ENCODE peak calls at places on chromosomes 5 and 9, in five cellular contexts. S is K562, W is stomach, B is ovary, G is transverse colon. L is an unnamed sample.

GRCh38 chr9:114276908-114277821 is 45.7 kb upstream of the ORM1 start:
- DNase-seq in S (no peak), W (no peak), B (peak; percentile 30), G (no peak), L (peak; percentile 69)

GRCh38 chr5:158414780-158415179 is 555.8 kb upstream of the CLINT1 start:
- DNase-seq in S (no peak), W (no peak), B (no peak), G (no peak), L (no peak)

GRCh38 chr9:14212697-14213420 is 101.1 kb downstream of the NFIB start:
- DNase-seq in S (no peak), W (no peak), B (no peak), G (no peak), L (no peak)

GRCh38 chr5:103424008-103424407 is 138.6 kb downstream of the NUDT12 start:
- DNase-seq in S (no peak), W (no peak), B (no peak), G (no peak), L (no peak)

GRCh38 chr9:126724226-126724625 is 80.6 kb upstream of the ZBTB43 start:
- DNase-seq in S (no peak), W (no peak), B (no peak), G (no peak), L (no peak)

GRCh38 chr5:132059696-132060500 is 557 bp upstream of the IL3 start:
- DNase-seq in S (no peak), W (peak; percentile 19), B (no peak), G (peak; percentile 2), L (peak; percentile 40)

GRCh38 chr9:92639124-92639523 is 30.8 kb downstream of the IPPK start:
- DNase-seq in S (no peak), W (peak; percentile 2), B (no peak), G (no peak), L (no peak)

GRCh38 chr5:1437452-1437851 is 7.8 kb downstream of the SLC6A3 start:
- DNase-seq in S (peak; percentile 43), W (peak; percentile 27), B (no peak), G (peak; percentile 23), L (no peak)

GRCh38 chr5:88480766-88481499 is 212.3 kb upstream of the TMEM161B start:
- DNase-seq in S (no peak), W (no peak), B (no peak), G (no peak), L (no peak)

GRCh38 chr9:88996046-88997005 is 5.1 kb downstream of the S1PR3 start:
- DNase-seq in S (no peak), W (no peak), B (no peak), G (no peak), L (no peak)

GRCh38 chr5:64707191-64707590 is 16.9 kb downstream of the SHISAL2B start:
- DNase-seq in S (no peak), W (no peak), B (no peak), G (no peak), L (no peak)

GRCh38 chr9:32431196-32431595 is 46.8 kb downstream of the ACO1 start:
- DNase-seq in S (no peak), W (no peak), B (no peak), G (no peak), L (no peak)

GRCh38 chr5:81750308-81751008 is 439 bp downstream of the SSBP2 start:
- DNase-seq in S (peak; percentile 45), W (peak; percentile 34), B (no peak), G (peak; percentile 32), L (no peak)

GRCh38 chr9:104091708-104092107 is 2.4 kb upstream of the SMC2 start:
- DNase-seq in S (no peak), W (no peak), B (no peak), G (peak; percentile 51), L (no peak)

GRCh38 chr5:95958308-95959014 is 3.2 kb downstream of the ELL2 start:
- DNase-seq in S (no peak), W (peak; percentile 43), B (no peak), G (peak; percentile 27), L (no peak)

GRCh38 chr9:136671646-136672430 is 9.1 kb downstream of the EGFL7 start:
- DNase-seq in S (peak; percentile 68), W (no peak), B (no peak), G (no peak), L (no peak)

GRCh38 chr9:134005381-134005780 is 13.3 kb upstream of the VAV2 start:
- DNase-seq in S (no peak), W (no peak), B (no peak), G (no peak), L (no peak)

GRCh38 chr5:156920042-156920860 is 42.8 kb downstream of the TIMD4 start:
- DNase-seq in S (no peak), W (no peak), B (no peak), G (peak; percentile 19), L (no peak)

GRCh38 chr5:54905942-54906537 is 79.4 kb downstream of the ESM1 start:
- DNase-seq in S (peak; percentile 37), W (peak; percentile 86), B (peak; percentile 37), G (peak; percentile 60), L (peak; percentile 82)

GRCh38 chr5:30994926-30995325 is 198.6 kb upstream of the CDH6 start:
- DNase-seq in S (no peak), W (no peak), B (no peak), G (no peak), L (no peak)

GRCh38 chr5:154652746-154653417 is 102.3 kb upstream of the LARP1 start:
- DNase-seq in S (peak; percentile 30), W (no peak), B (no peak), G (peak; percentile 23), L (no peak)

GRCh38 chr9:113675475-113675941 is 200.6 kb upstream of the ZNF618 start:
- DNase-seq in S (peak; percentile 27), W (peak; percentile 28), B (peak; percentile 31), G (peak; percentile 34), L (peak; percentile 87)

GRCh38 chr5:54743997-54744788 is 226.6 kb downstream of the SNX18 start:
- DNase-seq in S (peak; percentile 78), W (peak; percentile 43), B (no peak), G (peak; percentile 46), L (no peak)

GRCh38 chr5:178201927-178202235 is 2.5 kb upstream of the HNRNPAB start:
- DNase-seq in S (no peak), W (no peak), B (no peak), G (no peak), L (peak; percentile 46)

GRCh38 chr5:141272906-141273305 is 27.7 kb downstream of the PCDHB15 start:
- DNase-seq in S (peak; percentile 8), W (no peak), B (no peak), G (no peak), L (no peak)
- H3K9me3 ChIP-seq in S (no peaks in the 10 kb centered on the region), W (peaks cover 97% of the 10 kb centered on the region), B (peaks cover 29% of the 10 kb centered on the region), G (peaks cover 88% of the 10 kb centered on the region), L (peaks cover 75% of the 10 kb centered on the region)

DNA sequence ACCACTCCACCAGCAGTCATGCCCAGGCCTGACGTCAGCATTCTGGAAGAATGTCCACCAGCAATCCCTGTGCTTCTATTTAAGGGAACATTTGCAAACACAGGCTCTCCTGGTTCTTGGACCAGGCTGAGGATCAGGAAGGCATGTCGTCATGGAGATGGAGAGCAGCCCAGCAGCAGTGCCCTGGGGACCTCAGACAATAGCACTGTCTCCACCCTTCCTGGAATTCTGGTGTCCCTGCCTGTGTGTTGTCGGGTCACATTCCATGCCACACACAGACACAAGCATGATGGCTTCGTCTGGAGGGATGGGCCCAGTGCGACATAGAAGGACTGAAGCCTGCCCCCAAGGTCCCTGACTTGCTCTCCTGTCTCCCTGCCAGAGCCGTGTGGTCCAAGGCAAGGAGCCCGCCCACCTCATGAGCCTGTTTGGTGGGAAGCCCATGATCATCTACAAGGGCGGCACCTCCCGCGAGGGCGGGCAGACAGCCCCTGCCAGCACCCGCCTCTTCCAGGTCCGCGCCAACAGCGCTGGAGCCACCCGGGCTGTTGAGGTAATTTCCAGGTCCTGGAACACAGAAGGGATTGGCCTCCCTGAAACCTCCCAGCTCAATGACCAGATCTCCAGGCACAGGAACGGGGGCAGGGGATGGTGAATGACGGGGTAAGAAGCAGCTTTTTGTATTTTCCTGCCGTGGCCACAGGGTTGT is 43.8 kb downstream of the STOM start:
- DNase-seq in S (no peak), W (peak; percentile 43), B (peak; percentile 50), G (peak; percentile 75), L (peak; percentile 96)
- TF ChIP-seq EP300 in S (no peak), W (peak; percentile 99), B (peak; percentile 85), G (peak; percentile 97), L (peak; percentile 90)

DNA sequence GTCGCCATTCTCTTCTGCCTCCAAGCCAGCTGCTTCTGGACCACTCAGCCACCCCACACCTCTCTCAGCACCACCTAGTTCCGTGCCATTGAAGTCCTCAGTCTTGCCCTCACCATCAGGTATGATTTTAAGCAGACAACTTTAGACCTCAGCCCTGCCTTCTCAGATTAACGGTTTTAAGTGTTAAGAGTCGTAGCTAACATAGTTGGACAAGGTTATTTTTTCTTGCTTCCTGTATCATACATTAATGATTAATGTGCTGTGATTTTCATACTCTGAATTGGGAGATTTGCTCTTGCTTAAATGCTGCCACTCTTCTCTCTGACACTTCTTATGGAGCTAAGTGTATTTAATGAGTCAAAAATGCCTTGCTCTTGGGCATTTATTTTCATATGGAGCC is 20.8 kb downstream of the NUP214 start:
- DNase-seq in S (no peak), W (no peak), B (no peak), G (no peak), L (no peak)
- H3K36me3 ChIP-seq in S (peaks cover 99% of the 10 kb centered on the region), W (peaks cover 94% of the 10 kb centered on the region), B (no peaks in the 10 kb centered on the region), G (peaks cover 95% of the 10 kb centered on the region), L (peaks cover 93% of the 10 kb centered on the region)

GRCh38 chr5:155799308-155799707 is 527.7 kb upstream of the SGCD start:
- DNase-seq in S (no peak), W (no peak), B (no peak), G (no peak), L (no peak)

GRCh38 chr5:155792873-155793272 is 534.1 kb upstream of the SGCD start:
- DNase-seq in S (no peak), W (no peak), B (no peak), G (no peak), L (no peak)

GRCh38 chr5:155794801-155795200 is 532.2 kb upstream of the SGCD start:
- DNase-seq in S (no peak), W (no peak), B (no peak), G (no peak), L (no peak)
- H3K9me3 ChIP-seq in S (no peaks in the 10 kb centered on the region), W (peaks cover 31% of the 10 kb centered on the region), B (no peaks in the 10 kb centered on the region), G (peaks cover 36% of the 10 kb centered on the region), L (peaks cover 30% of the 10 kb centered on the region)

GRCh38 chr9:123867034-123867433 is 62.9 kb downstream of the DENND1A start:
- DNase-seq in S (no peak), W (no peak), B (no peak), G (no peak), L (no peak)
- TF ChIP-seq EP300 in S (no peak), W (no peak), B (no peak), G (no peak), L (no peak)

L was measured in suprapubic skin.